ENCODE peak calls at places on chromosomes 11 and 22, in ten cellular contexts. One of them, this sample, is unnamed.

GRCh38 chr11:21556936-21557335 is 635.9 kb upstream of the ANO5 start:
- DNase-seq in progenitor cell of endocrine pancreas: no peak
- DNase-seq in sigmoid colon: no peak
- DNase-seq in GM10248: no peak
- DNase-seq in neural crest cell: no peak
- DNase-seq in transverse colon: no peak
- DNase-seq in cardiac fibroblast: no peak
- DNase-seq in fibroblast of mammary gland: no peak
- DNase-seq in lower lobe of right lung: no peak
- DNase-seq in WERI-Rb-1: no peak
- DNase-seq in this sample: no peak

GRCh38 chr11:19777342-19778102 is 64.9 kb downstream of the NAV2 start:
- DNase-seq in progenitor cell of endocrine pancreas: no peak
- DNase-seq in sigmoid colon: no peak
- DNase-seq in GM10248: peak; percentile 78
- DNase-seq in neural crest cell: no peak
- DNase-seq in transverse colon: no peak
- DNase-seq in cardiac fibroblast: peak; percentile 62
- DNase-seq in fibroblast of mammary gland: peak; percentile 78
- DNase-seq in lower lobe of right lung: no peak
- DNase-seq in WERI-Rb-1: no peak
- DNase-seq in this sample: peak; percentile 63

GRCh38 chr11:95925011-95925410 is 1.1 kb upstream of the MTMR2 start:
- DNase-seq in progenitor cell of endocrine pancreas: no peak
- DNase-seq in sigmoid colon: no peak
- DNase-seq in GM10248: no peak
- DNase-seq in neural crest cell: no peak
- DNase-seq in transverse colon: no peak
- DNase-seq in cardiac fibroblast: peak; percentile 45
- DNase-seq in fibroblast of mammary gland: peak; percentile 22
- DNase-seq in lower lobe of right lung: no peak
- DNase-seq in WERI-Rb-1: no peak
- DNase-seq in this sample: peak; percentile 78

GRCh38 chr11:126423743-126424142 is 68.3 kb downstream of the ST3GAL4 start:
- DNase-seq in progenitor cell of endocrine pancreas: no peak
- DNase-seq in sigmoid colon: no peak
- DNase-seq in GM10248: no peak
- DNase-seq in neural crest cell: no peak
- DNase-seq in transverse colon: no peak
- DNase-seq in cardiac fibroblast: no peak
- DNase-seq in fibroblast of mammary gland: no peak
- DNase-seq in lower lobe of right lung: peak; percentile 28
- DNase-seq in WERI-Rb-1: no peak
- DNase-seq in this sample: no peak

GRCh38 chr11:7551571-7551970 is 37.8 kb downstream of the PPFIBP2 start:
- DNase-seq in progenitor cell of endocrine pancreas: no peak
- DNase-seq in sigmoid colon: no peak
- DNase-seq in GM10248: no peak
- DNase-seq in neural crest cell: no peak
- DNase-seq in transverse colon: no peak
- DNase-seq in cardiac fibroblast: peak; percentile 65
- DNase-seq in fibroblast of mammary gland: peak; percentile 70
- DNase-seq in lower lobe of right lung: no peak
- DNase-seq in WERI-Rb-1: no peak
- DNase-seq in this sample: peak; percentile 61

GRCh38 chr11:124798991-124799383 is 1.2 kb downstream of the MSANTD2 start:
- DNase-seq in progenitor cell of endocrine pancreas: no peak
- DNase-seq in sigmoid colon: no peak
- DNase-seq in GM10248: peak; percentile 18
- DNase-seq in neural crest cell: no peak
- DNase-seq in transverse colon: peak; percentile 11
- DNase-seq in cardiac fibroblast: peak; percentile 68
- DNase-seq in fibroblast of mammary gland: peak; percentile 76
- DNase-seq in lower lobe of right lung: no peak
- DNase-seq in WERI-Rb-1: no peak
- DNase-seq in this sample: peak; percentile 51

GRCh38 chr22:22748297-22748743 is 103.9 kb downstream of the GGTLC2 start:
- DNase-seq in progenitor cell of endocrine pancreas: no peak
- DNase-seq in sigmoid colon: no peak
- DNase-seq in GM10248: peak; percentile 34
- DNase-seq in neural crest cell: peak; percentile 37
- DNase-seq in transverse colon: peak; percentile 54
- DNase-seq in cardiac fibroblast: peak; percentile 68
- DNase-seq in fibroblast of mammary gland: peak; percentile 67
- DNase-seq in lower lobe of right lung: no peak
- DNase-seq in WERI-Rb-1: peak; percentile 48
- DNase-seq in this sample: peak; percentile 71

GRCh38 chr11:132114185-132114584 is 743.8 kb downstream of the NTM start:
- DNase-seq in progenitor cell of endocrine pancreas: peak; percentile 19
- DNase-seq in sigmoid colon: no peak
- DNase-seq in GM10248: no peak
- DNase-seq in neural crest cell: peak; percentile 26
- DNase-seq in transverse colon: peak; percentile 18
- DNase-seq in cardiac fibroblast: no peak
- DNase-seq in fibroblast of mammary gland: peak; percentile 21
- DNase-seq in lower lobe of right lung: no peak
- DNase-seq in WERI-Rb-1: peak; percentile 68
- DNase-seq in this sample: no peak

GRCh38 chr11:9861860-9862725 is 198.2 kb downstream of the SWAP70 start:
- DNase-seq in progenitor cell of endocrine pancreas: no peak
- DNase-seq in sigmoid colon: peak; percentile 74
- DNase-seq in GM10248: peak; percentile 65
- DNase-seq in neural crest cell: peak; percentile 45
- DNase-seq in transverse colon: peak; percentile 57
- DNase-seq in cardiac fibroblast: peak; percentile 83
- DNase-seq in fibroblast of mammary gland: peak; percentile 83
- DNase-seq in lower lobe of right lung: no peak
- DNase-seq in WERI-Rb-1: peak; percentile 60
- DNase-seq in this sample: peak; percentile 80

GRCh38 chr22:38215156-38216038 is 13.6 kb downstream of the MAFF start:
- DNase-seq in progenitor cell of endocrine pancreas: no peak
- DNase-seq in sigmoid colon: no peak
- DNase-seq in GM10248: no peak
- DNase-seq in neural crest cell: no peak
- DNase-seq in transverse colon: no peak
- DNase-seq in cardiac fibroblast: no peak
- DNase-seq in fibroblast of mammary gland: no peak
- DNase-seq in lower lobe of right lung: no peak
- DNase-seq in WERI-Rb-1: no peak
- DNase-seq in this sample: no peak

GRCh38 chr11:1167751-1168231 is 10.0 kb downstream of the MUC5AC start:
- DNase-seq in progenitor cell of endocrine pancreas: no peak
- DNase-seq in sigmoid colon: peak; percentile 55
- DNase-seq in GM10248: no peak
- DNase-seq in neural crest cell: no peak
- DNase-seq in transverse colon: no peak
- DNase-seq in cardiac fibroblast: no peak
- DNase-seq in fibroblast of mammary gland: no peak
- DNase-seq in lower lobe of right lung: peak; percentile 24
- DNase-seq in WERI-Rb-1: no peak
- DNase-seq in this sample: no peak

GRCh38 chr22:39765029-39765428 is 128.5 kb downstream of the ENTHD1 start:
- DNase-seq in progenitor cell of endocrine pancreas: no peak
- DNase-seq in sigmoid colon: no peak
- DNase-seq in GM10248: no peak
- DNase-seq in neural crest cell: no peak
- DNase-seq in transverse colon: no peak
- DNase-seq in cardiac fibroblast: no peak
- DNase-seq in fibroblast of mammary gland: no peak
- DNase-seq in lower lobe of right lung: no peak
- DNase-seq in WERI-Rb-1: no peak
- DNase-seq in this sample: no peak

GRCh38 chr11:64081663-64082442 is 46.1 kb downstream of the FLRT1 start:
- DNase-seq in progenitor cell of endocrine pancreas: peak; percentile 24
- DNase-seq in sigmoid colon: no peak
- DNase-seq in GM10248: no peak
- DNase-seq in neural crest cell: no peak
- DNase-seq in transverse colon: no peak
- DNase-seq in cardiac fibroblast: no peak
- DNase-seq in fibroblast of mammary gland: no peak
- DNase-seq in lower lobe of right lung: no peak
- DNase-seq in WERI-Rb-1: no peak
- DNase-seq in this sample: no peak

GRCh38 chr22:22705328-22706100 is 61.1 kb downstream of the GGTLC2 start:
- DNase-seq in progenitor cell of endocrine pancreas: no peak
- DNase-seq in sigmoid colon: no peak
- DNase-seq in GM10248: no peak
- DNase-seq in neural crest cell: no peak
- DNase-seq in transverse colon: no peak
- DNase-seq in cardiac fibroblast: no peak
- DNase-seq in fibroblast of mammary gland: no peak
- DNase-seq in lower lobe of right lung: no peak
- DNase-seq in WERI-Rb-1: no peak
- DNase-seq in this sample: no peak

DNA sequence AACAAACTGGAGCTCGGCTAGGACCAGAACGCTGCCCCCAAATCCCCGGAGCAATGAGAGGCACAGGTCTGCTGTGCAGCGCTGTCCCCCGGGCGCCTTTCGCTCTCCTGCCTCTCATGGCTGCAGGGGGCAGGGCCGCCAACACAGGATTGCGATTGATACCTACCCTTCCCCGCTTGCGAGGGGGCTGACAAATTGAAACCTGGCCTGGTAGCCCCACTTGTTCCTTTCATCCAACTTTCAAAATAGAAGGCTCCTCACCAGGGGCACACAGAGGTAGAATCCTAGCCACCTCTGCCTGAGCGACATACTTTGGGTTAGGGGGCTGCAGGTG is 642 bp upstream of the CASTOR1 start:
- DNase-seq in progenitor cell of endocrine pancreas: no peak
- DNase-seq in sigmoid colon: no peak
- DNase-seq in GM10248: no peak
- DNase-seq in neural crest cell: no peak
- DNase-seq in transverse colon: no peak
- DNase-seq in cardiac fibroblast: no peak
- DNase-seq in fibroblast of mammary gland: no peak
- DNase-seq in lower lobe of right lung: no peak
- DNase-seq in WERI-Rb-1: no peak
- DNase-seq in this sample: no peak
- TF ChIP-seq CTCF in progenitor cell of endocrine pancreas: no peak
- TF ChIP-seq CTCF in sigmoid colon: no peak
- TF ChIP-seq CTCF in GM10248: no peak
- TF ChIP-seq CTCF in neural crest cell: no peak
- TF ChIP-seq CTCF in transverse colon: no peak
- TF ChIP-seq CTCF in cardiac fibroblast: no peak
- TF ChIP-seq CTCF in fibroblast of mammary gland: no peak
- TF ChIP-seq CTCF in lower lobe of right lung: no peak
- TF ChIP-seq CTCF in WERI-Rb-1: no peak
- TF ChIP-seq CTCF in this sample: no peak

DNA sequence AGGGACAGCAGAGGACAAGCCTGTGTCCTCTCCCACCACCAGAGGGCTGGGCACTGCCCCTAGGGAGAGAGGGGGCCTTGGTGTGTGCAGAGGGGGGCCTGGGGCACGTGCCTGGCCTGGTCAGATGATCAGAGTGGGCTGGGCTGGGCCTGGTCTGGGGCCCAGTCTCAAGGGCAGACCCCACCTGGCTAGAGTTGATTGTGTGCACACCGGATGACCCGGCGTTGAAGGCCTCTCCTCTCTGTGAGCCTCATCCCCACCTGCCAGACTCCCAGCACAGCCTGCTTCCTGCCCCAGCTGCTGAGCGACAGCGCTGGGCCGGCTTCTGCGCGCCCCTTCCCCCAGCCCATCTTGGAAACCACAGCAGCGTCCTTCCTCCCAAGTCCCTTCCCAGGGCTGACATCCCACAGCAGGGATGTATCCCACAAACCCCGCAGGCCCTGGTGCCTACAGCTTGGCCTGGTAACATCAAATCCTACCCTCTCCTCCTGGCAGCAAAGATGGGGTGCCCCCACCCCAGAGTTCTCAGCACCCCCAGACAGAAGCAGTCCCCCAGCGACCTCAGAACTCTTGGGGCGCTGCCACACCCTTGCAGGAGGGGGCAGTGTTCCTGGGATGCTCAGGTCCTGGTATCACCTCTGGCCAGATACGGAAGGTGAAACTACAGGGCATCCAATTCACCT is 11.1 kb upstream of the TSSC4 start:
- DNase-seq in progenitor cell of endocrine pancreas: no peak
- DNase-seq in sigmoid colon: no peak
- DNase-seq in GM10248: no peak
- DNase-seq in neural crest cell: no peak
- DNase-seq in transverse colon: no peak
- DNase-seq in cardiac fibroblast: no peak
- DNase-seq in fibroblast of mammary gland: no peak
- DNase-seq in lower lobe of right lung: no peak
- DNase-seq in WERI-Rb-1: no peak
- DNase-seq in this sample: no peak
- TF ChIP-seq CTCF in progenitor cell of endocrine pancreas: no peak
- TF ChIP-seq CTCF in sigmoid colon: no peak
- TF ChIP-seq CTCF in GM10248: no peak
- TF ChIP-seq CTCF in neural crest cell: peak; percentile 23
- TF ChIP-seq CTCF in transverse colon: no peak
- TF ChIP-seq CTCF in cardiac fibroblast: no peak
- TF ChIP-seq CTCF in fibroblast of mammary gland: no peak
- TF ChIP-seq CTCF in lower lobe of right lung: no peak
- TF ChIP-seq CTCF in WERI-Rb-1: peak; percentile 26
- TF ChIP-seq CTCF in this sample: no peak

GRCh38 chr11:89477175-89477574 is 14.0 kb downstream of the NOX4 start:
- DNase-seq in progenitor cell of endocrine pancreas: no peak
- DNase-seq in sigmoid colon: no peak
- DNase-seq in GM10248: no peak
- DNase-seq in neural crest cell: no peak
- DNase-seq in transverse colon: peak; percentile 16
- DNase-seq in cardiac fibroblast: no peak
- DNase-seq in fibroblast of mammary gland: no peak
- DNase-seq in lower lobe of right lung: no peak
- DNase-seq in WERI-Rb-1: peak; percentile 67
- DNase-seq in this sample: peak; percentile 2
- TF ChIP-seq CTCF in progenitor cell of endocrine pancreas: no peak
- TF ChIP-seq CTCF in sigmoid colon: no peak
- TF ChIP-seq CTCF in GM10248: no peak
- TF ChIP-seq CTCF in neural crest cell: no peak
- TF ChIP-seq CTCF in transverse colon: no peak
- TF ChIP-seq CTCF in cardiac fibroblast: no peak
- TF ChIP-seq CTCF in fibroblast of mammary gland: no peak
- TF ChIP-seq CTCF in lower lobe of right lung: no peak
- TF ChIP-seq CTCF in WERI-Rb-1: peak; percentile 26
- TF ChIP-seq CTCF in this sample: no peak

GRCh38 chr22:23894710-23895598 is 771 bp downstream of the MIF start:
- DNase-seq in progenitor cell of endocrine pancreas: peak; percentile 69
- DNase-seq in sigmoid colon: peak; percentile 92
- DNase-seq in GM10248: peak; percentile 84
- DNase-seq in neural crest cell: peak; percentile 50
- DNase-seq in transverse colon: peak; percentile 86
- DNase-seq in cardiac fibroblast: peak; percentile 83
- DNase-seq in fibroblast of mammary gland: peak; percentile 69
- DNase-seq in lower lobe of right lung: peak; percentile 85
- DNase-seq in WERI-Rb-1: peak; percentile 85
- DNase-seq in this sample: peak; percentile 88
- TF ChIP-seq CTCF in progenitor cell of endocrine pancreas: peak; percentile 60
- TF ChIP-seq CTCF in sigmoid colon: no peak
- TF ChIP-seq CTCF in GM10248: peak; percentile 40
- TF ChIP-seq CTCF in neural crest cell: peak; percentile 59
- TF ChIP-seq CTCF in transverse colon: peak; percentile 31
- TF ChIP-seq CTCF in cardiac fibroblast: peak; percentile 45
- TF ChIP-seq CTCF in fibroblast of mammary gland: peak; percentile 13
- TF ChIP-seq CTCF in lower lobe of right lung: no peak
- TF ChIP-seq CTCF in WERI-Rb-1: peak; percentile 68
- TF ChIP-seq CTCF in this sample: peak; percentile 41